ENCODE peak calls at places on chromosomes 16 and 17, in ten cellular contexts. One of them, this sample, is unnamed.

GRCh38 chr17:4485676-4486646 is 12.7 kb upstream of the SPNS2 start:
- DNase-seq in spleen: peak; percentile 91
- DNase-seq in CD8-positive, alpha-beta T cell: peak; percentile 61
- DNase-seq in IMR-90: no peak
- DNase-seq in tibial nerve: no peak
- DNase-seq in heart right ventricle: no peak
- DNase-seq in uterus: no peak
- DNase-seq in ovary: no peak
- DNase-seq in stomach: no peak
- DNase-seq in GM23338: no peak
- DNase-seq in this sample: no peak

GRCh38 chr17:330993-331701 is 21.5 kb downstream of the RPH3AL start:
- DNase-seq in spleen: peak; percentile 82
- DNase-seq in CD8-positive, alpha-beta T cell: peak; percentile 60
- DNase-seq in IMR-90: no peak
- DNase-seq in tibial nerve: peak; percentile 36
- DNase-seq in heart right ventricle: peak; percentile 75
- DNase-seq in uterus: peak; percentile 44
- DNase-seq in ovary: peak; percentile 85
- DNase-seq in stomach: no peak
- DNase-seq in GM23338: no peak
- DNase-seq in this sample: no peak

GRCh38 chr16:23835390-23836077 is at the start of gene PRKCB:
- DNase-seq in spleen: peak; percentile 98
- DNase-seq in CD8-positive, alpha-beta T cell: peak; percentile 85
- DNase-seq in IMR-90: peak; percentile 14
- DNase-seq in tibial nerve: peak; percentile 47
- DNase-seq in heart right ventricle: peak; percentile 48
- DNase-seq in uterus: peak; percentile 70
- DNase-seq in ovary: no peak
- DNase-seq in stomach: peak; percentile 68
- DNase-seq in GM23338: peak; percentile 96
- DNase-seq in this sample: peak; percentile 74

GRCh38 chr16:88478115-88478514 is 25.0 kb downstream of the ZFPM1 start:
- DNase-seq in spleen: peak; percentile 88
- DNase-seq in CD8-positive, alpha-beta T cell: peak; percentile 77
- DNase-seq in IMR-90: no peak
- DNase-seq in tibial nerve: no peak
- DNase-seq in heart right ventricle: no peak
- DNase-seq in uterus: no peak
- DNase-seq in ovary: no peak
- DNase-seq in stomach: no peak
- DNase-seq in GM23338: no peak
- DNase-seq in this sample: no peak

GRCh38 chr17:81510798-81511549 is 1.6 kb downstream of the ACTG1 start:
- DNase-seq in spleen: peak; percentile 89
- DNase-seq in CD8-positive, alpha-beta T cell: peak; percentile 70
- DNase-seq in IMR-90: no peak
- DNase-seq in tibial nerve: no peak
- DNase-seq in heart right ventricle: no peak
- DNase-seq in uterus: no peak
- DNase-seq in ovary: peak; percentile 44
- DNase-seq in stomach: no peak
- DNase-seq in GM23338: no peak
- DNase-seq in this sample: no peak

GRCh38 chr17:38685485-38685884 is 10.7 kb upstream of the EPOP start:
- DNase-seq in spleen: peak; percentile 77
- DNase-seq in CD8-positive, alpha-beta T cell: no peak
- DNase-seq in IMR-90: no peak
- DNase-seq in tibial nerve: no peak
- DNase-seq in heart right ventricle: no peak
- DNase-seq in uterus: no peak
- DNase-seq in ovary: no peak
- DNase-seq in stomach: no peak
- DNase-seq in GM23338: no peak
- DNase-seq in this sample: no peak

GRCh38 chr16:75810342-75810741 is 84.1 kb upstream of the CPHXL start:
- DNase-seq in spleen: no peak
- DNase-seq in CD8-positive, alpha-beta T cell: no peak
- DNase-seq in IMR-90: no peak
- DNase-seq in tibial nerve: no peak
- DNase-seq in heart right ventricle: no peak
- DNase-seq in uterus: no peak
- DNase-seq in ovary: no peak
- DNase-seq in stomach: no peak
- DNase-seq in GM23338: no peak
- DNase-seq in this sample: no peak

GRCh38 chr16:86891121-86891520 is 312.8 kb downstream of the FOXL1 start:
- DNase-seq in spleen: no peak
- DNase-seq in CD8-positive, alpha-beta T cell: no peak
- DNase-seq in IMR-90: no peak
- DNase-seq in tibial nerve: no peak
- DNase-seq in heart right ventricle: no peak
- DNase-seq in uterus: no peak
- DNase-seq in ovary: no peak
- DNase-seq in stomach: no peak
- DNase-seq in GM23338: no peak
- DNase-seq in this sample: no peak

GRCh38 chr17:77147357-77147801 is 6.6 kb downstream of the SEC14L1 start:
- DNase-seq in spleen: no peak
- DNase-seq in CD8-positive, alpha-beta T cell: no peak
- DNase-seq in IMR-90: no peak
- DNase-seq in tibial nerve: no peak
- DNase-seq in heart right ventricle: no peak
- DNase-seq in uterus: no peak
- DNase-seq in ovary: no peak
- DNase-seq in stomach: no peak
- DNase-seq in GM23338: no peak
- DNase-seq in this sample: no peak

GRCh38 chr17:77144227-77144626 is 3.5 kb downstream of the SEC14L1 start:
- DNase-seq in spleen: no peak
- DNase-seq in CD8-positive, alpha-beta T cell: no peak
- DNase-seq in IMR-90: no peak
- DNase-seq in tibial nerve: no peak
- DNase-seq in heart right ventricle: no peak
- DNase-seq in uterus: no peak
- DNase-seq in ovary: no peak
- DNase-seq in stomach: no peak
- DNase-seq in GM23338: no peak
- DNase-seq in this sample: no peak

GRCh38 chr17:77145209-77145608 is 4.4 kb downstream of the SEC14L1 start:
- DNase-seq in spleen: no peak
- DNase-seq in CD8-positive, alpha-beta T cell: no peak
- DNase-seq in IMR-90: no peak
- DNase-seq in tibial nerve: no peak
- DNase-seq in heart right ventricle: no peak
- DNase-seq in uterus: no peak
- DNase-seq in ovary: no peak
- DNase-seq in stomach: no peak
- DNase-seq in GM23338: no peak
- DNase-seq in this sample: no peak

GRCh38 chr17:77146882-77147281 is 6.1 kb downstream of the SEC14L1 start:
- DNase-seq in spleen: peak; percentile 90
- DNase-seq in CD8-positive, alpha-beta T cell: no peak
- DNase-seq in IMR-90: no peak
- DNase-seq in tibial nerve: no peak
- DNase-seq in heart right ventricle: no peak
- DNase-seq in uterus: no peak
- DNase-seq in ovary: no peak
- DNase-seq in stomach: peak; percentile 83
- DNase-seq in GM23338: peak; percentile 45
- DNase-seq in this sample: peak; percentile 55

DNA sequence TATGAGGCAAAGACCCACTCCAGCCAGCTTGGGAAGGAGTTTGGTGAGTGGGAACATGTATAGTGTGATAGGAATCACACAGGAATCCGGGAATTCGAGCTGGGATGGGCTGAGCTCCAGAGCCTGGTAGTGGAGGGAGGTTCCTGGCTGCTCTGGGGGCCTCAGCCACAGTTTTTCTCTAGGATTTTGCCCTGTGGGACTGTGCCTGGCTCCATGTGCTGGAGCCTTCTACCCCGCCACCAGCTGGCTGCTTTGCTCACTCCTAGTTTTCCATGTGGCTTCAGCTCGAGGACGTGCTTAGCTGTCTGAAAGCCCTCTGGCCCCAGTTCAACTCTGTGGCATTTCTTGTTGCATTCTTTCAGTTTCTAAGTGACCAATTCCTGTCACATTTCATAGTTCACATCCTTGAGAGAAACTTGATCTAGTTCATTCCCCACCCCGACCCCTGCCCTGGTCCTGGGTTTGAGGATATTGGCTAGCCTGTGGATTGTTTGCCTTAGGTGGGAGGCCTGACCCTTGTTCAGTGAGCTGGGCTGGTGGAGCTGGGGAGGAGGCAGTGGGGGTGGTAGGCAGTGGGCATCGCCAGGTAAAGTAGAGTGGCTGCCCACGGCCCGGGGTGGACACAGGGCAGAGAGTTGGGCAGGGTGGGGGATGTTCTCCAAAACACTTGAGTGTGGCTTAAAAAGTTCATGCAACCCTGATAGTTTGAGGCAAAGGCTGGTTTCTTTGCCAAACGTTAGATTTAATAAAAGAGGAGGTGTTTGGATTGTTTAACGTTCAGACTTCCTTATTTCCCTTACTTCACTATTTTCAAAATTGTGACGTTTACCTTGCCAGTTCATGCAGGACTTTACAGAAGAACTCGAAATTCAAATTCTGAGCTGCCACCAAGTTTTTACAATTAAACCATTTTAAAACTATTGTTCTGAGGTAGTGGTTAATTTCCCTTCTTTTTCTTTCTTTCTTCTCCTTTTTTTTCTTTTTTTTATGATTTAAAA is 5.2 kb downstream of the SEC14L1 start:
- DNase-seq in spleen: peak; percentile 81
- DNase-seq in CD8-positive, alpha-beta T cell: no peak
- DNase-seq in IMR-90: peak; percentile 76
- DNase-seq in tibial nerve: peak; percentile 39
- DNase-seq in heart right ventricle: peak; percentile 75
- DNase-seq in uterus: no peak
- DNase-seq in ovary: no peak
- DNase-seq in stomach: peak; percentile 79
- DNase-seq in GM23338: peak; percentile 65
- DNase-seq in this sample: peak; percentile 85
- H3K4me1 ChIP-seq in spleen: peaks cover 95% of the 10 kb centered on the region
- H3K4me1 ChIP-seq in CD8-positive, alpha-beta T cell: peaks cover 20% of the 10 kb centered on the region
- H3K4me1 ChIP-seq in IMR-90: peaks cover 18% of the 10 kb centered on the region
- H3K4me1 ChIP-seq in tibial nerve: peaks cover 43% of the 10 kb centered on the region
- H3K4me1 ChIP-seq in heart right ventricle: peaks cover 23% of the 10 kb centered on the region
- H3K4me1 ChIP-seq in uterus: no peaks in the 10 kb centered on the region
- H3K4me1 ChIP-seq in ovary: peaks cover 14% of the 10 kb centered on the region
- H3K4me1 ChIP-seq in stomach: peaks cover 70% of the 10 kb centered on the region
- H3K4me1 ChIP-seq in GM23338: peaks cover 38% of the 10 kb centered on the region
- H3K4me1 ChIP-seq in this sample: peaks cover 19% of the 10 kb centered on the region

DNA sequence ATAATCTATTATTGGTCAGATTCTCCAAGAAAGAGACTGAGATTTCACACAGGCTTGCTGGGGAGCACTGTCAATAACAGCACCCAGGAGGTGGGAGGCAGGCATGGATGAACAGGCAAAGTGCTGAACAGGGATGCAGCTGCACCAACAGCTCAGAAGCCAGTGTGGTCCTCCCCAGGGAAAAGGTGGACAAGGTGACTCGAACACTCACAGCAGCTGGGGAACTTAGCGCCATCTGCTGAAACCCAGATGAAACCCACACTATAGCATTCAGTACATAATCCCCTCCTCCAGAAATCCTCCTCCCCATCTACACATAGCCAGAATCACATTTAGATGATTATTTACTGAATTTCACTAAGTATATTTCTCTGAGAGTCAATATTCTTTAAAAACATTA is 255.2 kb upstream of the WSB1 start:
- DNase-seq in spleen: no peak
- DNase-seq in CD8-positive, alpha-beta T cell: no peak
- DNase-seq in IMR-90: no peak
- DNase-seq in tibial nerve: no peak
- DNase-seq in heart right ventricle: no peak
- DNase-seq in uterus: no peak
- DNase-seq in ovary: no peak
- DNase-seq in stomach: no peak
- DNase-seq in GM23338: peak; percentile 1
- DNase-seq in this sample: no peak
- TF ChIP-seq CTCF in spleen: no peak
- TF ChIP-seq CTCF in CD8-positive, alpha-beta T cell: no peak
- TF ChIP-seq CTCF in IMR-90: no peak
- TF ChIP-seq CTCF in tibial nerve: no peak
- TF ChIP-seq CTCF in heart right ventricle: no peak
- TF ChIP-seq CTCF in uterus: no peak
- TF ChIP-seq CTCF in ovary: no peak
- TF ChIP-seq CTCF in stomach: no peak
- TF ChIP-seq CTCF in GM23338: peak; percentile 4
- TF ChIP-seq CTCF in this sample: no peak

DNA sequence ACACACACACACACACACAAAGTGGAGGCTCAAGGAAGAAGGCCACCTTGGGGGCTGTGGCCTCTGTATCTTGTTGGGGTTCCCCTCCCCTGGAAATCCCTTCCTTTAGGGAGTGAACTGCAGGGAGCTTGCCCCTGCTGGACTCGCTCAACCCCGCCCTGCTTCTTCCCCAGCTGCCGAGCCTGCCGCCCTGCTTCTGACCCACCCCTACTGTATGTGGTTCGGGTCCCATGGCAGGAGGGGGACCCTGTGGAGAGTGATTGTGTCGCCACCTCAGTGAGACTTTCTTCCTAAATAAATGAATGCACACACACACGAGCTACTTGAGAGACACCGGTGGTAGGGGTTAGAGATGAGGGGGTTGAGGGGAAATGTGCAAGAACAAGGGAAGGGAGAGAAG is 99.1 kb downstream of the SDK2 start:
- DNase-seq in spleen: no peak
- DNase-seq in CD8-positive, alpha-beta T cell: no peak
- DNase-seq in IMR-90: no peak
- DNase-seq in tibial nerve: no peak
- DNase-seq in heart right ventricle: no peak
- DNase-seq in uterus: no peak
- DNase-seq in ovary: no peak
- DNase-seq in stomach: no peak
- DNase-seq in GM23338: no peak
- DNase-seq in this sample: no peak
- H3K36me3 ChIP-seq in spleen: no peaks in the 10 kb centered on the region
- H3K36me3 ChIP-seq in CD8-positive, alpha-beta T cell: no peaks in the 10 kb centered on the region
- H3K36me3 ChIP-seq in IMR-90: no peaks in the 10 kb centered on the region
- H3K36me3 ChIP-seq in tibial nerve: no peaks in the 10 kb centered on the region
- H3K36me3 ChIP-seq in heart right ventricle: no peaks in the 10 kb centered on the region
- H3K36me3 ChIP-seq in uterus: no peaks in the 10 kb centered on the region
- H3K36me3 ChIP-seq in ovary: no peaks in the 10 kb centered on the region
- H3K36me3 ChIP-seq in stomach: no peaks in the 10 kb centered on the region
- H3K36me3 ChIP-seq in GM23338: no peaks in the 10 kb centered on the region
- H3K36me3 ChIP-seq in this sample: no peaks in the 10 kb centered on the region

DNA sequence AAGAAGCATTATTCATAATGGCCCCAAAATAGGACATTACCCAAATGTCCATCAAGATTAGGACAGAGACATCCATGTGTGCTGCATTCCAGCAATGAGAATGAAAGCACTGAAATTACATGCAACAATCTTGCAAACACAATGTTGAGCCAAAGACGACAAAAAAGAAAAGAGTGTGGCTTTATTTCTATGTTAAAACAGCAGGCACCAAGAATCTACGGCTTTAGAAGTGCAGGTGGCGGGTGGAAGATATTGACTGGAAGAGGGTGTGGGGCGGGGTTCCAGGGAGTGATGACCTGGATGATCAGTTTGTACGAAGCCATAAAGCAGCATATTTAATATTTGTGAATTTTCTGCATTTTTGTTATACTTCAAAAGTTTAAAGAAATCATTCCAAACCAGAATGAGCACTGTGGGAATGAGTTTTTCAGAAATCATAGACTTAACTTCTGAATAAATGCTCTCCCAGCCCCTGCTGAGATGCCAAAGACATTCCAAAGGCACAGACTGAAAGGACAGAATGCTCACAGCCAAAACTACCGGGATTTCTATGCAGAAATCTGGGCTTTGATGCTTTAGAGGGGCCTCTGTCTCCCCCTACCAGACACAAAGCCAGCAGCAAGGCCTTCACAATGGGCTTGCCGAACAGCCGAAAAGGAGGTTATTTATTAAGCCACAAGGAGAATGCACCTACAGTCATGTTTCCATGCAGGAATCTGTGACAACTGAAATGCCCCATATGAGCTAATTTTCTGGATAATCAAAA is 361.6 kb downstream of the GRIN2A start:
- DNase-seq in spleen: no peak
- DNase-seq in CD8-positive, alpha-beta T cell: no peak
- DNase-seq in IMR-90: no peak
- DNase-seq in tibial nerve: no peak
- DNase-seq in heart right ventricle: no peak
- DNase-seq in uterus: no peak
- DNase-seq in ovary: no peak
- DNase-seq in stomach: no peak
- DNase-seq in GM23338: peak; percentile 95
- DNase-seq in this sample: no peak
- H3K4me1 ChIP-seq in spleen: no peaks in the 10 kb centered on the region
- H3K4me1 ChIP-seq in CD8-positive, alpha-beta T cell: no peaks in the 10 kb centered on the region
- H3K4me1 ChIP-seq in IMR-90: no peaks in the 10 kb centered on the region
- H3K4me1 ChIP-seq in tibial nerve: no peaks in the 10 kb centered on the region
- H3K4me1 ChIP-seq in heart right ventricle: no peaks in the 10 kb centered on the region
- H3K4me1 ChIP-seq in uterus: no peaks in the 10 kb centered on the region
- H3K4me1 ChIP-seq in ovary: no peaks in the 10 kb centered on the region
- H3K4me1 ChIP-seq in stomach: no peaks in the 10 kb centered on the region
- H3K4me1 ChIP-seq in GM23338: peaks cover 52% of the 10 kb centered on the region
- H3K4me1 ChIP-seq in this sample: no peaks in the 10 kb centered on the region

This sample was measured in lung.